ENCODE peak calls at places on chromosomes 13 and 19, in eight cellular contexts. One of them, this sample, is unnamed.

GRCh38 chr13:77544365-77544764 is 8.9 kb downstream of the SCEL start:
- DNase-seq in osteoblast: peak
- DNase-seq in psoas muscle: peak
- DNase-seq in cardiac muscle cell: peak
- DNase-seq in PC-3: peak
- DNase-seq in lung: peak
- DNase-seq in hepatocyte: peak
- DNase-seq in A549: no peak
- DNase-seq in this sample: no peak

GRCh38 chr13:73657821-73658540 is 476.2 kb downstream of the KLF12 start:
- DNase-seq in hepatocyte: no peak
- DNase-seq in PC-3: no peak
- DNase-seq in psoas muscle: peak
- DNase-seq in lung: no peak
- DNase-seq in osteoblast: no peak
- DNase-seq in cardiac muscle cell: peak
- DNase-seq in A549: no peak
- DNase-seq in this sample: no peak

GRCh38 chr19:12090807-12091206 is 26.3 kb downstream of the ZNF844 start:
- DNase-seq in cardiac muscle cell: peak
- DNase-seq in PC-3: peak
- DNase-seq in hepatocyte: peak
- DNase-seq in psoas muscle: peak
- DNase-seq in A549: no peak
- DNase-seq in osteoblast: peak
- DNase-seq in lung: peak
- DNase-seq in this sample: no peak

GRCh38 chr13:36332986-36333385 is 13.2 kb downstream of the SPART start:
- DNase-seq in PC-3: peak
- DNase-seq in lung: no peak
- DNase-seq in hepatocyte: no peak
- DNase-seq in A549: no peak
- DNase-seq in osteoblast: peak
- DNase-seq in psoas muscle: no peak
- DNase-seq in cardiac muscle cell: peak
- DNase-seq in this sample: no peak

GRCh38 chr19:49544154-49544553 is 16.4 kb downstream of the RCN3 start:
- DNase-seq in PC-3: no peak
- DNase-seq in hepatocyte: no peak
- DNase-seq in cardiac muscle cell: no peak
- DNase-seq in psoas muscle: no peak
- DNase-seq in osteoblast: peak
- DNase-seq in A549: no peak
- DNase-seq in lung: no peak
- DNase-seq in this sample: no peak

GRCh38 chr19:17309962-17310461 is 649 bp downstream of the DDA1 start:
- DNase-seq in A549: no peak
- DNase-seq in psoas muscle: no peak
- DNase-seq in osteoblast: peak
- DNase-seq in hepatocyte: no peak
- DNase-seq in lung: no peak
- DNase-seq in PC-3: no peak
- DNase-seq in cardiac muscle cell: no peak
- DNase-seq in this sample: no peak

GRCh38 chr13:36774895-36775294 is 44.1 kb upstream of the RFXAP start:
- DNase-seq in hepatocyte: no peak
- DNase-seq in osteoblast: no peak
- DNase-seq in A549: no peak
- DNase-seq in PC-3: no peak
- DNase-seq in cardiac muscle cell: peak
- DNase-seq in psoas muscle: no peak
- DNase-seq in lung: no peak
- DNase-seq in this sample: no peak

GRCh38 chr13:35630551-35631275 is 154.2 kb upstream of the MAB21L1 start:
- DNase-seq in lung: no peak
- DNase-seq in A549: peak
- DNase-seq in hepatocyte: peak
- DNase-seq in psoas muscle: no peak
- DNase-seq in PC-3: peak
- DNase-seq in cardiac muscle cell: peak
- DNase-seq in osteoblast: no peak
- DNase-seq in this sample: peak

GRCh38 chr13:33494596-33495214 is 209.2 kb upstream of the STARD13 start:
- DNase-seq in osteoblast: peak
- DNase-seq in hepatocyte: peak
- DNase-seq in lung: no peak
- DNase-seq in psoas muscle: no peak
- DNase-seq in PC-3: peak
- DNase-seq in A549: no peak
- DNase-seq in cardiac muscle cell: peak
- DNase-seq in this sample: no peak

GRCh38 chr13:22618002-22618401 is 562.8 kb upstream of the SGCG start:
- DNase-seq in hepatocyte: no peak
- DNase-seq in cardiac muscle cell: no peak
- DNase-seq in lung: no peak
- DNase-seq in psoas muscle: no peak
- DNase-seq in osteoblast: no peak
- DNase-seq in A549: no peak
- DNase-seq in PC-3: no peak
- DNase-seq in this sample: no peak

GRCh38 chr13:97224544-97225324 is 2.6 kb downstream of the MBNL2 start:
- DNase-seq in hepatocyte: peak
- DNase-seq in PC-3: peak
- DNase-seq in A549: no peak
- DNase-seq in osteoblast: no peak
- DNase-seq in lung: no peak
- DNase-seq in psoas muscle: no peak
- DNase-seq in cardiac muscle cell: peak
- DNase-seq in this sample: no peak

GRCh38 chr19:48553676-48554384 is 1.9 kb downstream of the SULT2B1 start:
- DNase-seq in A549: peak
- DNase-seq in lung: peak
- DNase-seq in psoas muscle: peak
- DNase-seq in cardiac muscle cell: peak
- DNase-seq in PC-3: peak
- DNase-seq in osteoblast: peak
- DNase-seq in hepatocyte: peak
- DNase-seq in this sample: no peak

GRCh38 chr13:110509971-110510786 is 51.3 kb downstream of the RAB20 start:
- DNase-seq in hepatocyte: no peak
- DNase-seq in A549: no peak
- DNase-seq in PC-3: no peak
- DNase-seq in psoas muscle: no peak
- DNase-seq in cardiac muscle cell: peak
- DNase-seq in lung: no peak
- DNase-seq in osteoblast: peak
- DNase-seq in this sample: peak

GRCh38 chr13:40777166-40777956 is 6.4 kb upstream of the MRPS31 start:
- DNase-seq in osteoblast: no peak
- DNase-seq in A549: peak
- DNase-seq in psoas muscle: no peak
- DNase-seq in cardiac muscle cell: peak
- DNase-seq in PC-3: peak
- DNase-seq in hepatocyte: peak
- DNase-seq in lung: peak
- DNase-seq in this sample: no peak

GRCh38 chr19:18160792-18161690 is 8.1 kb downstream of the PIK3R2 start:
- DNase-seq in PC-3: peak
- DNase-seq in lung: peak
- DNase-seq in A549: peak
- DNase-seq in psoas muscle: peak
- DNase-seq in cardiac muscle cell: peak
- DNase-seq in osteoblast: peak
- DNase-seq in hepatocyte: peak
- DNase-seq in this sample: peak

GRCh38 chr13:109669234-109669612 is 117.2 kb downstream of the IRS2 start:
- DNase-seq in lung: no peak
- DNase-seq in psoas muscle: no peak
- DNase-seq in A549: no peak
- DNase-seq in cardiac muscle cell: no peak
- DNase-seq in PC-3: no peak
- DNase-seq in osteoblast: no peak
- DNase-seq in hepatocyte: no peak
- DNase-seq in this sample: no peak

DNA sequence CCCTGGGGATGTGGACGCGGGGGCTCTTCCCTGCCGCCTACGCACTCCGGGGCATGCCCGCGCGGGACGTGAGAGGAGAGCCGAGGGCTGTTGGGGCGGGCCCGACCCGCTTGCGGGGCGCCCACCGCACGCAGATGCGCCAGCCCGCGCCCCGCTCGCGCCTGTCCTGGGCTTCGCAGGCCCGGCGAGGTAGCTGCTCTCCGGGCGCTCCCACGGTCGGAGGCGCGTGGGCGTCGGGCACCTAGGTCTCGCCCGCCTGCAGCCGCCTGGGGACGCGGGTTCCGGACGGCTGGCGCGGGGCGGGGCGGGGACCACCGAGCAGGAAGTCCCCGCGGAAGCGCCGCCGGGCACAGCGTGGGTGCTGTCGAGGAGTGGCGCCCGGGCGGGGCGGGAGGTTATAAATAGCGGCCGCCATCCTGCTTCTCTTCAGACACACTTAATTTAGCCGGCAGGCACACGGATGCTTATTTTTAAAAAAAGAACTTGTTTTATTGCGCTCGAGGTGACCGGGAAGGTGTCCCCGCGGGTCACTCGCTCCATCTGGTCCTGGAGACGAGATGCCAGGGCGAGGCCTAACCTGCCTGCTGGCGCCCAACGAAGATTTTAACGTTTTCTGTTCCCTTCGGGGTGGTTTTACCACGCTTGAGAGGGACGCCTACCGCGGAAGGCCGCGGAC is 561 bp upstream of the GJA3 start:
- DNase-seq in hepatocyte: peak
- DNase-seq in PC-3: no peak
- DNase-seq in psoas muscle: no peak
- DNase-seq in cardiac muscle cell: peak
- DNase-seq in osteoblast: no peak
- DNase-seq in A549: no peak
- DNase-seq in lung: no peak
- DNase-seq in this sample: no peak
- H3K4me3 ChIP-seq in hepatocyte: peak
- H3K4me3 ChIP-seq in PC-3: peak
- H3K4me3 ChIP-seq in psoas muscle: peak
- H3K4me3 ChIP-seq in cardiac muscle cell: peak
- H3K4me3 ChIP-seq in osteoblast: peak
- H3K4me3 ChIP-seq in A549: peak
- H3K4me3 ChIP-seq in lung: no peak
- H3K4me3 ChIP-seq in this sample: peak

DNA sequence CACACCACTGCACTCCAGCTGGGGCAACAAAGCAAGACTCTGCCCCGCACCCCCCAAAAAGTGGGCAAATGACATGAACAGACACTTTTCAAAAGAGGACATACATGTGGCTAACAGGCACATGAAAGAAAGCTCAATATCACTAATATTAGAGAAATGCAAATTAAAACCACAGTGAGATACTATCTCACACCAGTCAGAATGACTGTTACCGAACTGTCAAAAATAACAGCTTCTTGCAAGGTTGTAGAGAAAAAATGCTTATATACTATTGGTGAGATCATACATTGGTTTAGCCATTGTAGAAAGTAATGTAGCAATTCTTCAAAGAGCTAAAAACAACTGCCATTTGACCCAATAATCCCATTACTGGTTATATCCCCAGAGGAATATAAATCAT is 99.5 kb upstream of the SPATA13 start:
- DNase-seq in A549: no peak
- DNase-seq in lung: no peak
- DNase-seq in PC-3: no peak
- DNase-seq in hepatocyte: no peak
- DNase-seq in cardiac muscle cell: no peak
- DNase-seq in osteoblast: no peak
- DNase-seq in psoas muscle: no peak
- DNase-seq in this sample: no peak
- H3K27ac ChIP-seq in A549: no peak
- H3K27ac ChIP-seq in lung: no peak
- H3K27ac ChIP-seq in PC-3: no peak
- H3K27ac ChIP-seq in hepatocyte: no peak
- H3K27ac ChIP-seq in cardiac muscle cell: no peak
- H3K27ac ChIP-seq in osteoblast: no peak
- H3K27ac ChIP-seq in psoas muscle: no peak
- H3K27ac ChIP-seq in this sample: no peak

DNA sequence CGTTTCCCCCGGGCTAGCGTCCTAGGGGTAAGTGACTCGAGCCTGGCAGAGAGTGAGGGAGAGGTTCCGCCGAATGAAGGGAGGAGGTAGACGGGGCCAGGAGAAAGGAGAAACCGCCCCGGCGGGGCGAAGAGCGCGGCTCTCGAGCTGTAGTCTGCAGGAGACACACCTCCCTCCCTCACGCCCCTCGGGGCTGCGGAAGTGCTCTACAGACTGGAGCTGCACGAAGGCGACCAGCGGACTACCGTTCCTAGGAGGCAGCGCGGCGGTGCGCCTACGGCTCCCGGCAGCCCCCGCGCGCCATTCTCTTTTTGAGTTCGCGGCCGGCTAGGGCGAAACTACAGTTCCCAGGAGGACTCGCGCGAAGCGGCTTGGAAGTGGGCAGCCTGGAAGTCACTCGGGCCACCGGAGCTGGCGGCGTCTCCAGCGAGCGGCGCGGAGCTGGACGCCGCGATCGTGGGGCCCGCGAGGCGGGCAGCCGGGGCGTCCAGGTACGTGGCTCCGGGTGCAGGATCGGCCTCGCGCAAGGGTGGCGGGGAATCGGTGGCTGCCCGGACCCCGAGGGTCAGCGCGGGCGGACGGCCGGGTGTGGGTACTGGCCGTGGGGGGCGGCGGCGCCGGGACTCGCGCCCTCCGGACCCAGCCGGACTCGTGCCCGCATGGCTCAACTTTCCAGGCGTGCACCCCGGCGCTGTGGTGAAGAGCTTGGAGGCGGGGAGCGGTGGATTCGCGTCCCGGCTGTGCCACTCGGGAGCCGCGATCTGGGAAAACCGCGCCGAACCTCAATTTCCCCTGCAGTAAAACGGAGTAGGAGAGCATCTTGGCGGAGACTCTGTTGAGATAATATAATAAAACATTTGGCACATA is at the start of gene SIPA1L3:
- DNase-seq in cardiac muscle cell: peak
- DNase-seq in A549: peak
- DNase-seq in hepatocyte: peak
- DNase-seq in osteoblast: peak
- DNase-seq in lung: peak
- DNase-seq in PC-3: peak
- DNase-seq in psoas muscle: peak
- DNase-seq in this sample: peak
- TF ChIP-seq CTCF in cardiac muscle cell: no peak
- TF ChIP-seq CTCF in A549: no peak
- TF ChIP-seq CTCF in hepatocyte: no peak
- TF ChIP-seq CTCF in osteoblast: no peak
- TF ChIP-seq CTCF in lung: no peak
- TF ChIP-seq CTCF in PC-3: no peak
- TF ChIP-seq CTCF in psoas muscle: peak
- TF ChIP-seq CTCF in this sample: no peak

GRCh38 chr19:8517551-8518442 is 3.8 kb upstream of the ZNF414 start:
- DNase-seq in A549: no peak
- DNase-seq in osteoblast: peak
- DNase-seq in lung: no peak
- DNase-seq in psoas muscle: no peak
- DNase-seq in cardiac muscle cell: peak
- DNase-seq in hepatocyte: no peak
- DNase-seq in PC-3: no peak
- DNase-seq in this sample: peak
- H3K4me3 ChIP-seq in A549: no peak
- H3K4me3 ChIP-seq in osteoblast: no peak
- H3K4me3 ChIP-seq in lung: no peak
- H3K4me3 ChIP-seq in psoas muscle: no peak
- H3K4me3 ChIP-seq in cardiac muscle cell: no peak
- H3K4me3 ChIP-seq in hepatocyte: no peak
- H3K4me3 ChIP-seq in PC-3: no peak
- H3K4me3 ChIP-seq in this sample: no peak